ENCODE peak calls at places on chromosomes 1 and 21, in five cellular contexts. V, J, X, Y and M are unnamed samples.

GRCh38 chr1:214558002-214558770 is 6.8 kb upstream of the PTPN14 start:
- DNase-seq in V (no peak), J (no peak), X (no peak), Y (no peak), M (no peak)

GRCh38 chr21:38925923-38926322 is 120.2 kb downstream of the ETS2 start:
- DNase-seq in V (no peak), J (no peak), X (peak), Y (peak), M (no peak)

GRCh38 chr1:183761871-183762270 is 43.0 kb upstream of the RGL1 start:
- DNase-seq in V (no peak), J (no peak), X (no peak), Y (no peak), M (no peak)

GRCh38 chr1:154431586-154432373 is 26.6 kb downstream of the IL6R start:
- DNase-seq in V (no peak), J (no peak), X (no peak), Y (no peak), M (no peak)

GRCh38 chr1:214990619-214991018 is 91.9 kb upstream of the KCNK2 start:
- DNase-seq in V (no peak), J (no peak), X (no peak), Y (no peak), M (no peak)

GRCh38 chr1:26961826-26962225 is 1.6 kb upstream of the KDF1 start:
- DNase-seq in V (no peak), J (no peak), X (no peak), Y (no peak), M (no peak)

GRCh38 chr1:3051270-3052268 is 17.4 kb upstream of the PRDM16 start:
- DNase-seq in V (no peak), J (no peak), X (no peak), Y (no peak), M (no peak)

GRCh38 chr21:37558676-37559204 is 192.2 kb downstream of the DYRK1A start:
- DNase-seq in V (no peak), J (no peak), X (no peak), Y (peak), M (no peak)

GRCh38 chr1:97721221-97721620 is 199.6 kb downstream of the DPYD start:
- DNase-seq in V (no peak), J (no peak), X (no peak), Y (no peak), M (no peak)

GRCh38 chr1:49597436-49597835 is 426.3 kb downstream of the AGBL4 start:
- DNase-seq in V (no peak), J (no peak), X (no peak), Y (no peak), M (no peak)

GRCh38 chr1:12601690-12602632 is 16.0 kb downstream of the DHRS3 start:
- DNase-seq in V (peak), J (peak), X (peak), Y (no peak), M (no peak)

GRCh38 chr1:13930151-13930550 is 230.2 kb downstream of the PRDM2 start:
- DNase-seq in V (peak), J (no peak), X (no peak), Y (peak), M (no peak)

GRCh38 chr21:40707271-40707670 is 139.7 kb downstream of the DSCAM start:
- DNase-seq in V (no peak), J (no peak), X (no peak), Y (no peak), M (no peak)
- TF ChIP-seq CTCF in V (no peak), J (no peak), X (no peak), Y (no peak), M (no peak)

DNA sequence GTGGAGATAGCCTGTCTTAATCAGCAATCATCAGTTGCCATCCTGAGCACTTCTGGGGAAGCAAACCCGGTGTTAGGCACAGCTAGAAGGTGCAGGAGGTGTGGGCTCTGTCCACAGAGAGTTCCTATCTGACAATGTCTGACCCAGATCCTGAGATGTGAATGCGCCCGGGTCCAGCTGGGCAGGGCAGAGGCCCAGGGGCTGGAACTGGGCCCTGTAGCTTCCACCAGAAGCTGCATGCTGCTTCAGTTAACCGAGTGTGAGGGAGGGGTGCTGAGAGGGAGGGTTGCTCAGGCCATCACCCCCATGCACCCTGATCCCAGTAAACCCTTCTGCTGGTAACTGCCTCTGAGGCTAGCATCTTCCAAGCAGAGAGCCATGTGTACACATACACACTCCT is 42.2 kb downstream of the KIF21B start:
- DNase-seq in V (no peak), J (no peak), X (no peak), Y (no peak), M (no peak)
- TF ChIP-seq CTCF in V (no peak), J (no peak), X (no peak), Y (no peak), M (no peak)

GRCh38 chr1:218548764-218549163 is 203.6 kb downstream of the TGFB2 start:
- DNase-seq in V (no peak), J (no peak), X (no peak), Y (no peak), M (no peak)

GRCh38 chr1:218547901-218548730 is 203.0 kb downstream of the TGFB2 start:
- DNase-seq in V (no peak), J (no peak), X (no peak), Y (no peak), M (no peak)

DNA sequence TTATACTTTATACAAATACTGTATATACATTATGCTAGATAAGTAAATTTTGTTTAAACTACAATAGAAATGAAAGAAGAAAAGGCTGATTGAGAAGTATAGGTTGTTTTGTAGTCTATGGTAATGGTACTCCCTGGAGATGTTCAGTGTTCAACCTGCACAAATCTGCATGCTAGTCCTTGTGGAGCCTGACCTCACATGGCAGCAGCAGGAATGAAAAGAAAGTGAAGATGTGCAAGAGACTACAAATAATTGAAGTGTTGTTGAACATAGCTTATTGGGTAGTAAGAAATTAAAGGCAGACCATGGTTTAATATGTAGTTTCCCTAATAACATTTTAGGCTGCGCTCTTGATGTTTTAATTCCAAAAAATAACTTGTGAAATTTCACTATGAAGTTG is 201.2 kb downstream of the TGFB2 start:
- DNase-seq in V (no peak), J (no peak), X (no peak), Y (no peak), M (no peak)
- TF ChIP-seq CTCF in V (no peak), J (no peak), X (no peak), Y (no peak), M (no peak)

DNA sequence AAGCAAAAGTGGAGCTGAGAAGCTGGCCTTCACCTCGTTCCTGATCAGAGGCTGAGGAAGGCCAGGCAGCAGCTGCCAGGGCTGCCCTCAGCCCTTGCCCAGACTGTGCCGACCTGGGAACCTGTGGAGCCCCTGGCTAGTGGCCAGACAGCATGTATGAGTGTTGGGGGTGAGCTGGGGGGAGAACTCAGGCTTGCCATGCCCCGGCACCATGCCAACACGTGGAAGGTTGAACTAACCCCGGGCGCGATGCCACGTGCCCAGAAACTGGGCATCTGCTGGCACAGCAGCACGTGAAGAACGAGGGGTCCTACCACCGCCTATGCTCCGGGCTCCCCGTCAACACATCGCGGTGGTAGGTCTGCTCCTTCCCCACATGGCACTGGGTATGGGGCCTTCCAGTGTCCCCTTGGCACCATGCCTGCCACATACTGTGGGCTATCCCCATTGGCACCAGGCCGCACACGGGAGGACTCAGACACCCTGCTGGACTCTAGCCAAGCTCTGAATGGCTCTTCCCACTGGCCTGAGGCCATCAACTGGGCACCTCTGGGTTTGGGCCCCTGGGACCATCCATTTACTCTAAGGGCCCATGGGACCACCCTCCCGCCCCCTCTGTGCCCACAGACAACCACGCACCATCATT is 68.6 kb downstream of the CASZ1 start:
- DNase-seq in V (no peak), J (peak), X (no peak), Y (no peak), M (no peak)
- TF ChIP-seq CTCF in V (no peak), J (no peak), X (no peak), Y (no peak), M (no peak)

GRCh38 chr1:21319447-21320407 is 29.5 kb upstream of the ECE1 start:
- DNase-seq in V (no peak), J (no peak), X (peak), Y (no peak), M (no peak)
- TF ChIP-seq CTCF in V (peak), J (no peak), X (peak), Y (no peak), M (peak)

GRCh38 chr1:33165809-33166208 is 16.0 kb downstream of the TRIM62 start:
- DNase-seq in V (no peak), J (no peak), X (no peak), Y (no peak), M (no peak)

GRCh38 chr1:33170351-33171274 is 11.2 kb downstream of the TRIM62 start:
- DNase-seq in V (no peak), J (no peak), X (no peak), Y (no peak), M (peak)

GRCh38 chr1:33167650-33168447 is 14.0 kb downstream of the TRIM62 start:
- DNase-seq in V (no peak), J (no peak), X (no peak), Y (no peak), M (no peak)

GRCh38 chr1:33169290-33170055 is 12.4 kb downstream of the TRIM62 start:
- DNase-seq in V (no peak), J (no peak), X (no peak), Y (no peak), M (no peak)

GRCh38 chr1:33168556-33169289 is 13.1 kb downstream of the TRIM62 start:
- DNase-seq in V (no peak), J (no peak), X (no peak), Y (no peak), M (no peak)
- TF ChIP-seq CTCF in V (no peak), J (no peak), X (no peak), Y (no peak), M (no peak)

DNA sequence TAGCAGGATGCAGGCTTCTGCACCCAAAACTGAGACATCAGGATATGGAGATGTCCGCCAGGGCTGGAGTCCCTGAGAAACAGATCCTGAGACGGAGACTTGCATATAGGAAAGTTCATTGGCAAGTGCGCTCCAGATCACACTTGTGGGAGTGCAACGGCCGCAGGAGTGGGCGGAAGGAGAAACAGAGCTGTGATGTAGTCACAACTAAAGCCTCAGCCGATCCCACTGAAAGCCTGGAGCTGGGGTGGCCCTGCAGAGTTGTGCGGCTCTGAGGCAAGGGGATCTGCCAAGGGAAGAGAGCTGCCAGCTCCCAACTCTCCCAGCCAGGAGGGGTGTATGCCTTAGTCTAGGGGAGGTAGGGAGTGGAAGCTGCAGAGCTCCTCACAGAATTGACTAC is 42.0 kb upstream of the PLA2G2C start:
- DNase-seq in V (no peak), J (no peak), X (no peak), Y (no peak), M (no peak)
- TF ChIP-seq CTCF in V (no peak), J (no peak), X (no peak), Y (no peak), M (no peak)